ENCODE peak calls at places on chromosome 12, in five cellular contexts. One of them, this sample, is unnamed. For H3K4me1, the result is how much of the 10 kb centered on the place peaks cover.

GRCh38 chr12:69648476-69648875 is 37.8 kb upstream of the LRRC10 start:
- DNase-seq in heart right ventricle: no peak
- DNase-seq in lower lobe of right lung: no peak
- DNase-seq in H9: no peak
- DNase-seq in keratinocyte: no peak
- DNase-seq in this sample: no peak

GRCh38 chr12:60123443-60124000 is 527.7 kb downstream of the SLC16A7 start:
- DNase-seq in keratinocyte: no peak
- DNase-seq in H9: no peak
- DNase-seq in lower lobe of right lung: no peak
- DNase-seq in heart right ventricle: no peak
- DNase-seq in this sample: no peak

GRCh38 chr12:3236345-3237153 is 159.4 kb downstream of the TSPAN9 start:
- DNase-seq in heart right ventricle: no peak
- DNase-seq in H9: peak
- DNase-seq in keratinocyte: no peak
- DNase-seq in lower lobe of right lung: no peak
- DNase-seq in this sample: no peak

GRCh38 chr12:76201758-76202157 is 117.3 kb upstream of the NAP1L1 start:
- DNase-seq in H9: no peak
- DNase-seq in keratinocyte: no peak
- DNase-seq in lower lobe of right lung: no peak
- DNase-seq in heart right ventricle: no peak
- DNase-seq in this sample: no peak

GRCh38 chr12:114396153-114396868 is 9.6 kb downstream of the TBX5 start:
- DNase-seq in H9: no peak
- DNase-seq in heart right ventricle: no peak
- DNase-seq in keratinocyte: no peak
- DNase-seq in lower lobe of right lung: no peak
- DNase-seq in this sample: no peak

GRCh38 chr12:13982010-13982409 is 608 bp upstream of the GRIN2B start:
- DNase-seq in keratinocyte: no peak
- DNase-seq in lower lobe of right lung: no peak
- DNase-seq in heart right ventricle: no peak
- DNase-seq in H9: peak
- DNase-seq in this sample: no peak

GRCh38 chr12:49899921-49900320 is 3.8 kb downstream of the FAIM2 start:
- DNase-seq in keratinocyte: no peak
- DNase-seq in lower lobe of right lung: no peak
- DNase-seq in H9: no peak
- DNase-seq in heart right ventricle: no peak
- DNase-seq in this sample: no peak

GRCh38 chr12:59973515-59973914 is 377.7 kb downstream of the SLC16A7 start:
- DNase-seq in lower lobe of right lung: no peak
- DNase-seq in keratinocyte: peak
- DNase-seq in heart right ventricle: no peak
- DNase-seq in H9: no peak
- DNase-seq in this sample: no peak

GRCh38 chr12:121494093-121494787 is 86.6 kb downstream of the KDM2B start:
- DNase-seq in H9: peak
- DNase-seq in keratinocyte: no peak
- DNase-seq in lower lobe of right lung: no peak
- DNase-seq in heart right ventricle: peak
- DNase-seq in this sample: peak

GRCh38 chr12:132729541-132730320 is 19.1 kb downstream of the PGAM5 start:
- DNase-seq in keratinocyte: no peak
- DNase-seq in H9: no peak
- DNase-seq in lower lobe of right lung: peak
- DNase-seq in heart right ventricle: no peak
- DNase-seq in this sample: no peak

GRCh38 chr12:124741211-124741610 is 122.5 kb downstream of the SCARB1 start:
- DNase-seq in H9: no peak
- DNase-seq in keratinocyte: no peak
- DNase-seq in heart right ventricle: no peak
- DNase-seq in lower lobe of right lung: no peak
- DNase-seq in this sample: no peak
- H3K4me1 ChIP-seq in H9: under half
- H3K4me1 ChIP-seq in keratinocyte: under half
- H3K4me1 ChIP-seq in heart right ventricle: under half
- H3K4me1 ChIP-seq in lower lobe of right lung: under half
- H3K4me1 ChIP-seq in this sample: under half

GRCh38 chr12:63900922-63901793 is 56.7 kb downstream of the SRGAP1 start:
- DNase-seq in keratinocyte: no peak
- DNase-seq in heart right ventricle: no peak
- DNase-seq in lower lobe of right lung: no peak
- DNase-seq in H9: no peak
- DNase-seq in this sample: no peak
- H3K4me1 ChIP-seq in keratinocyte: under half
- H3K4me1 ChIP-seq in heart right ventricle: under half
- H3K4me1 ChIP-seq in lower lobe of right lung: under half
- H3K4me1 ChIP-seq in H9: under half
- H3K4me1 ChIP-seq in this sample: under half

GRCh38 chr12:1807489-1807888 is 12.9 kb upstream of the LRTM2 start:
- DNase-seq in keratinocyte: no peak
- DNase-seq in lower lobe of right lung: peak
- DNase-seq in heart right ventricle: no peak
- DNase-seq in H9: no peak
- DNase-seq in this sample: peak
- H3K4me1 ChIP-seq in keratinocyte: under half
- H3K4me1 ChIP-seq in lower lobe of right lung: under half
- H3K4me1 ChIP-seq in heart right ventricle: under half
- H3K4me1 ChIP-seq in H9: under half
- H3K4me1 ChIP-seq in this sample: under half

GRCh38 chr12:52975820-52976573 is 27.1 kb downstream of the KRT18 start:
- DNase-seq in heart right ventricle: peak
- DNase-seq in lower lobe of right lung: peak
- DNase-seq in keratinocyte: no peak
- DNase-seq in H9: peak
- DNase-seq in this sample: no peak
- H3K4me1 ChIP-seq in heart right ventricle: under half
- H3K4me1 ChIP-seq in lower lobe of right lung: under half
- H3K4me1 ChIP-seq in keratinocyte: under half
- H3K4me1 ChIP-seq in H9: under half
- H3K4me1 ChIP-seq in this sample: under half

GRCh38 chr12:6225630-6226001 is 25.4 kb downstream of the CD9 start:
- DNase-seq in H9: no peak
- DNase-seq in heart right ventricle: no peak
- DNase-seq in lower lobe of right lung: no peak
- DNase-seq in keratinocyte: no peak
- DNase-seq in this sample: no peak
- H3K4me1 ChIP-seq in H9: under half
- H3K4me1 ChIP-seq in heart right ventricle: half or more
- H3K4me1 ChIP-seq in lower lobe of right lung: half or more
- H3K4me1 ChIP-seq in keratinocyte: half or more
- H3K4me1 ChIP-seq in this sample: half or more

GRCh38 chr12:79827484-79827883 is 107.4 kb downstream of the PPP1R12A start:
- DNase-seq in keratinocyte: no peak
- DNase-seq in lower lobe of right lung: no peak
- DNase-seq in H9: no peak
- DNase-seq in heart right ventricle: no peak
- DNase-seq in this sample: no peak
- H3K4me1 ChIP-seq in keratinocyte: under half
- H3K4me1 ChIP-seq in lower lobe of right lung: under half
- H3K4me1 ChIP-seq in H9: under half
- H3K4me1 ChIP-seq in heart right ventricle: under half
- H3K4me1 ChIP-seq in this sample: half or more

GRCh38 chr12:120332041-120332440 is 4.5 kb upstream of the PLA2G1B start:
- DNase-seq in keratinocyte: no peak
- DNase-seq in H9: no peak
- DNase-seq in heart right ventricle: no peak
- DNase-seq in lower lobe of right lung: no peak
- DNase-seq in this sample: no peak

GRCh38 chr12:120327593-120327992 is at the start of gene PLA2G1B:
- DNase-seq in lower lobe of right lung: no peak
- DNase-seq in H9: no peak
- DNase-seq in keratinocyte: no peak
- DNase-seq in heart right ventricle: no peak
- DNase-seq in this sample: no peak

GRCh38 chr12:120324841-120325417 is 2.6 kb downstream of the PLA2G1B start:
- DNase-seq in H9: no peak
- DNase-seq in keratinocyte: no peak
- DNase-seq in heart right ventricle: no peak
- DNase-seq in lower lobe of right lung: no peak
- DNase-seq in this sample: no peak

GRCh38 chr12:120331390-120331789 is 3.8 kb upstream of the PLA2G1B start:
- DNase-seq in keratinocyte: no peak
- DNase-seq in lower lobe of right lung: no peak
- DNase-seq in H9: no peak
- DNase-seq in heart right ventricle: no peak
- DNase-seq in this sample: no peak

GRCh38 chr12:120328228-120328627 is 649 bp upstream of the PLA2G1B start:
- DNase-seq in heart right ventricle: no peak
- DNase-seq in H9: no peak
- DNase-seq in keratinocyte: no peak
- DNase-seq in lower lobe of right lung: no peak
- DNase-seq in this sample: no peak
- H3K4me1 ChIP-seq in heart right ventricle: under half
- H3K4me1 ChIP-seq in H9: under half
- H3K4me1 ChIP-seq in keratinocyte: under half
- H3K4me1 ChIP-seq in lower lobe of right lung: under half
- H3K4me1 ChIP-seq in this sample: under half

DNA sequence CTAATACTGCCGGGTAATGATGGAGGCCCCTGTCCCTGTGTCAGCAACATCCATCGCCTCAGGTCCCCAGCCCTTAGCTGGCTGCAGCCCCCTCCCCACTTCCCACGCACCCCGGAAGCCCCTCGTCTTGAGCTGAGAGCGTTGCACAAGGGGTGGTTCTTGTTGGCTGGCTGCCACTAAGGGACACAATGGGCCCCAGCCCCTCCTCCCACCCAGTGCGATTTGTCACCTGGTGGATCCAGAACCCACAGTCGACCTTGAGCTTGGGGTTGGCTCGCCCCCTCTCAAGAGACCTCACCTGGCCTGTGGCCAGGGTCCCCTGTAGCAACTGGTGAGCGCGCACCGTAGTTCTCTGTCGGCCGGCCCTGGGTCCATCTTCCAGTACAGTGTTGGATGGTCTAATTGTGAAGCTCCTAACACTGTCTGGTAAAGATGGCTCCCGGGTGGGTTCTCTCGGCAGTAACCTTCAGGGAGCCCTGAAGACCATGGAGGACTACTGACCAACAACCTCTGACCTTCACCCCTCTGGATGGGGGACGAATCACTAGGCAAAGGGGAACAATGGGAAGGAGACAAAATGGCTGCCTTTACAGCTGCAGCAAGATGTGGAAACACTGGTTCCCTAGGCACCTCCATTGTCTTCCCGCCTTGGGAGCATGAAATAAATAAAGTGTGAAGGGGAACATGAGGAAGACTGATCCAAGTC is 6.6 kb downstream of the PHB2 start:
- DNase-seq in H9: peak
- DNase-seq in keratinocyte: no peak
- DNase-seq in heart right ventricle: no peak
- DNase-seq in lower lobe of right lung: no peak
- DNase-seq in this sample: peak
- H3K4me1 ChIP-seq in H9: under half
- H3K4me1 ChIP-seq in keratinocyte: half or more
- H3K4me1 ChIP-seq in heart right ventricle: under half
- H3K4me1 ChIP-seq in lower lobe of right lung: half or more
- H3K4me1 ChIP-seq in this sample: half or more

DNA sequence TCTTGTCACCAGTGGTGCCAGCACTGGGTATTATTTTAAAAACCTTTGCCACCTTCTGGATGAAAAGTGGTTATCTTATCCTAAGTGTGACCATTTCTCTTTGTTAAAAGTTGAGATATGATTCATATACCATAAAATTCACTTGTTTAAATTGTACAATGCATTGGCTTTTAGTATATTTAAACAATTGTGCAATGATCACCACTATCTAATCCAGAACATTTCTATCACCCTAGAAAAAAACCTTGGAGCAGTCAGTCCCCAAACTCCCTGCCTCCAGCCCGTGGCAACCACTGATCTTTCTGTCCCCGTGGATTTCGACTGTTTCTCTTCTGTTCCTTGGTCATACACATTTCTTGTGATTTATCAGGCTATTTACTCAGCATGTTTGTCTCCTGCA is 28.3 kb downstream of the SH2B3 start:
- DNase-seq in lower lobe of right lung: no peak
- DNase-seq in heart right ventricle: no peak
- DNase-seq in H9: no peak
- DNase-seq in keratinocyte: no peak
- DNase-seq in this sample: no peak
- H3K4me1 ChIP-seq in lower lobe of right lung: half or more
- H3K4me1 ChIP-seq in heart right ventricle: half or more
- H3K4me1 ChIP-seq in H9: under half
- H3K4me1 ChIP-seq in keratinocyte: under half
- H3K4me1 ChIP-seq in this sample: half or more

This sample was measured in left ventricle myocardium inferior.